ENCODE peak calls at places on chromosome 9, in five cellular contexts. M is sigmoid colon, T is neural crest cell, D is GM20000, E is cardiac fibroblast. X is an unnamed sample.
A peak's percentile ranks its signal among the peaks of the same experiment; 100 is the strongest.

GRCh38 chr9:133874061-133874638 is 118.0 kb downstream of the VAV2 start:
- DNase-seq in M (no peak), T (no peak), D (no peak), E (peak; percentile 76), X (peak; percentile 71)

GRCh38 chr9:18390393-18390792 is 83.6 kb upstream of the ADAMTSL1 start:
- DNase-seq in M (no peak), T (no peak), D (no peak), E (peak; percentile 62), X (peak; percentile 90)

GRCh38 chr9:127333326-127334064 is 63.5 kb upstream of the SLC2A8 start:
- DNase-seq in M (no peak), T (no peak), D (no peak), E (no peak), X (peak; percentile 26)

GRCh38 chr9:137305060-137305787 is 3.2 kb upstream of the NRARP start:
- DNase-seq in M (no peak), T (no peak), D (peak; percentile 75), E (peak; percentile 47), X (peak; percentile 41)

GRCh38 chr9:22214497-22215031 is 205.5 kb upstream of the CDKN2B start:
- DNase-seq in M (no peak), T (no peak), D (no peak), E (peak; percentile 60), X (peak; percentile 83)

GRCh38 chr9:38641985-38642864 is 21.8 kb upstream of the ANKRD18A start:
- DNase-seq in M (no peak), T (peak; percentile 24), D (peak; percentile 37), E (peak; percentile 63), X (peak; percentile 86)

GRCh38 chr9:128106181-128106939 is 21.2 kb downstream of the PTGES2 start:
- DNase-seq in M (peak; percentile 59), T (no peak), D (no peak), E (no peak), X (no peak)

GRCh38 chr9:124256517-124257069 is 1.2 kb upstream of the NEK6 start:
- DNase-seq in M (peak; percentile 58), T (no peak), D (no peak), E (peak; percentile 95), X (peak; percentile 88)

GRCh38 chr9:4375424-4376195 is 75.7 kb upstream of the GLIS3 start:
- DNase-seq in M (no peak), T (no peak), D (peak; percentile 16), E (peak; percentile 85), X (peak; percentile 86)

GRCh38 chr9:134303601-134304000 is 22.7 kb upstream of the RXRA start:
- DNase-seq in M (no peak), T (no peak), D (no peak), E (no peak), X (no peak)

GRCh38 chr9:107180206-107180605 is 102.9 kb upstream of the RAD23B start:
- DNase-seq in M (no peak), T (no peak), D (no peak), E (peak; percentile 14), X (no peak)

GRCh38 chr9:97579914-97580313 is 53.3 kb downstream of the TSTD2 start:
- DNase-seq in M (no peak), T (no peak), D (no peak), E (no peak), X (no peak)

GRCh38 chr9:78595200-78595945 is 298.4 kb downstream of the PSAT1 start:
- DNase-seq in M (no peak), T (no peak), D (no peak), E (no peak), X (no peak)

GRCh38 chr9:87622936-87623335 is 103.0 kb upstream of the CTSL start:
- DNase-seq in M (no peak), T (no peak), D (no peak), E (no peak), X (no peak)

GRCh38 chr9:116156621-116157314 is 3.2 kb downstream of the PAPPA start:
- DNase-seq in M (peak; percentile 80), T (no peak), D (no peak), E (peak; percentile 96), X (peak; percentile 94)

GRCh38 chr9:124004608-124005007 is 7.0 kb upstream of the LHX2 start:
- DNase-seq in M (no peak), T (no peak), D (no peak), E (no peak), X (no peak)

GRCh38 chr9:114224247-114224610 is 68.9 kb downstream of the COL27A1 start:
- DNase-seq in M (no peak), T (no peak), D (no peak), E (peak; percentile 83), X (no peak)

GRCh38 chr9:73643379-73644013 is 491.8 kb downstream of the ANXA1 start:
- DNase-seq in M (no peak), T (no peak), D (no peak), E (peak; percentile 14), X (peak; percentile 85)

GRCh38 chr9:13478235-13478634 is 198.7 kb upstream of the MPDZ start:
- DNase-seq in M (no peak), T (no peak), D (no peak), E (no peak), X (peak; percentile 18)

GRCh38 chr9:4887556-4887955 is 94.8 kb downstream of the RCL1 start:
- DNase-seq in M (no peak), T (no peak), D (no peak), E (no peak), X (no peak)

GRCh38 chr9:90379771-90380170 is 262.9 kb downstream of the DIRAS2 start:
- DNase-seq in M (no peak), T (no peak), D (no peak), E (no peak), X (no peak)

GRCh38 chr9:90961375-90961774 is 159.8 kb downstream of the SYK start:
- DNase-seq in M (no peak), T (no peak), D (no peak), E (peak; percentile 78), X (peak; percentile 23)

GRCh38 chr9:16870606-16871357 is at the start of gene BNC2:
- DNase-seq in M (peak; percentile 86), T (peak; percentile 67), D (peak; percentile 61), E (peak; percentile 61), X (peak; percentile 77)

GRCh38 chr9:14485366-14485765 is 171.4 kb upstream of the NFIB start:
- DNase-seq in M (no peak), T (no peak), D (no peak), E (peak; percentile 17), X (no peak)

GRCh38 chr9:121048618-121049017 is 1.5 kb downstream of the C5 start:
- DNase-seq in M (no peak), T (no peak), D (no peak), E (no peak), X (peak; percentile 62)

GRCh38 chr9:133004091-133005072 is 25.9 kb downstream of the GFI1B start:
- DNase-seq in M (no peak), T (no peak), D (no peak), E (no peak), X (no peak)

GRCh38 chr9:2145746-2146145 is 130.6 kb downstream of the SMARCA2 start:
- DNase-seq in M (no peak), T (no peak), D (no peak), E (no peak), X (no peak)
- TF ChIP-seq CTCF in M (no peak), T (no peak), D (no peak), E (no peak), X (no peak)

GRCh38 chr9:126009047-126009446 is 261.9 kb downstream of the PBX3 start:
- DNase-seq in M (no peak), T (no peak), D (no peak), E (peak; percentile 5), X (peak; percentile 9)
- TF ChIP-seq CTCF in M (no peak), T (peak; percentile 43), D (no peak), E (peak; percentile 19), X (peak; percentile 48)

DNA sequence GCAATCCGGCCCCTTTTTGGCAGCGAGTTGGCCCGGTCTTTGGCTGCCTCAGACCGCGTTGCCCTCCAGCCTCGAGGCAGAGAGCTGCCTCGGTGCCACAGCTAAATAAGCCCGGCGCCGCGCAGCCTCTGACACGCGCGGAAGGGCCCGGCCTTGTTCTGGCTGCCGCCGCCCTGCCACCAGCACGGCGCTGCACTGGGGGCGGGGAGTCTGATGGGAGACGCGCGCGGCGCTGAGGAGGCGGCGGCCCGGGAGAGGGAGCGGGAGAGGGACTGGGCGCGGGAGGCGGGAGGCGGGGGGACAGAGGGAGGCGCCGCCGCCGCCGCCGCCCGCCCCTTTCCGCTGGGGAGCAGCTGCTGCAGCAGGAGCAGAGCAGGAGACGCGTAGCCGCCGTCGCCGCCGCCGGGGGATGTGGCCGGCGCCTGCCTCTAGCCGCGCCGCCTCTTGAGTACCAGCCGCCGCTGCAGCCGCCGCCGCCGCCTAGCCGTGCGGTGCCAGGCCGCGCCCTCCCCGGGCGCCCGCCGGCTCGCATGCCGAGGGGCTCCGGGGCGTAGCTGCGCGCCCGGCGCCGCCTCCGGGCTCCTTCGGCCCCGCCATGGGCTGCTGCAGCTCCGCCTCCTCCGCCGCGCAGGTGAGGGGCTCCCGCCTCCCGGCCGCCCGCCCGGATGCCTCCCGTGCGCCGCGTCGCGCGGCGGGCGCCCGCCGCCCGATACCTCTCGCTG is at the start of gene SLC44A1:
- DNase-seq in M (peak; percentile 98), T (peak; percentile 90), D (peak; percentile 87), E (peak; percentile 96), X (peak; percentile 97)
- TF ChIP-seq CTCF in M (no peak), T (no peak), D (no peak), E (no peak), X (no peak)

DNA sequence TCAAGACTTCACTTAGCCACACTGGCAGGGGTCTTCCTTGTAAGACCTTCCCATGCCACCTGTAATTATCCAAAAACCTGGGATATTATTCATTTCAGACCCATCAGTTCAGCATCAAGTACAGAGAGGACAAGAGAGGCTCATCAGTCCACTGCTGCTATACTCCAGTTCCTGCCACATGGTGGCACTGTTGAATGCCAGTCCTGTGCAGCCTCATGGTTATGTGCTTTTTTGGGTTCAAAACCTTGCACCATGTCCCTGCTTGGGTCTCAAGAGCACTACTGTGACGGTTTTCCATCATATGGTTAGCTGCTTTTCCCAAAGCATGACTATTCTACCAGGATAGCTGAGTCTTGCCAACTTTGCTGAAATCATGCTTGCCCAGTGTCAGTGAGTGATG is 8.5 kb downstream of the PTGS1 start:
- DNase-seq in M (no peak), T (no peak), D (no peak), E (no peak), X (no peak)
- TF ChIP-seq CTCF in M (peak; percentile 14), T (peak; percentile 46), D (peak; percentile 11), E (peak; percentile 50), X (peak; percentile 59)

GRCh38 chr9:125366676-125367075 is 105.0 kb downstream of the GAPVD1 start:
- DNase-seq in M (no peak), T (no peak), D (no peak), E (no peak), X (no peak)

GRCh38 chr9:125359011-125359410 is 97.4 kb downstream of the GAPVD1 start:
- DNase-seq in M (no peak), T (no peak), D (no peak), E (no peak), X (no peak)

GRCh38 chr9:125360621-125361020 is 99.0 kb downstream of the GAPVD1 start:
- DNase-seq in M (no peak), T (no peak), D (no peak), E (no peak), X (no peak)

GRCh38 chr9:125356032-125356431 is 94.4 kb downstream of the GAPVD1 start:
- DNase-seq in M (no peak), T (no peak), D (no peak), E (no peak), X (no peak)

GRCh38 chr9:125361837-125362531 is 100.4 kb downstream of the GAPVD1 start:
- DNase-seq in M (no peak), T (no peak), D (no peak), E (peak; percentile 39), X (peak; percentile 69)
- TF ChIP-seq CTCF in M (no peak), T (peak; percentile 45), D (no peak), E (peak; percentile 18), X (peak; percentile 70)

X was measured in choroid plexus epithelial cell.